ENCODE peak calls at places on chromosomes 2 and 18, in six cellular contexts. D is neural progenitor cell; X is sigmoid colon; Y is stomach; V is CD4-positive, CD25-positive, alpha-beta regulatory T cell; S is heart left ventricle. G is an unnamed sample. For H3K36me3 and H3K4me1, the result is how much of the 10 kb centered on the place peaks cover.

GRCh38 chr2:101185085-101185484 is 33.9 kb upstream of the TBC1D8 start:
- DNase-seq in D (no peak), X (no peak), Y (no peak), V (no peak), S (no peak), G (no peak)

GRCh38 chr2:44793322-44793870 is 148.1 kb upstream of the SIX3 start:
- DNase-seq in D (peak), X (no peak), Y (no peak), V (no peak), S (peak), G (no peak)

GRCh38 chr2:72089537-72089936 is 58.1 kb downstream of the CYP26B1 start:
- DNase-seq in D (no peak), X (no peak), Y (peak), V (no peak), S (no peak), G (no peak)

GRCh38 chr2:179562330-179562885 is 297.8 kb upstream of the SESTD1 start:
- DNase-seq in D (peak), X (no peak), Y (no peak), V (no peak), S (no peak), G (no peak)

GRCh38 chr2:236675051-236675450 is 105.4 kb downstream of the ACKR3 start:
- DNase-seq in D (no peak), X (no peak), Y (no peak), V (no peak), S (no peak), G (no peak)

GRCh38 chr2:127196998-127197397 is 23.1 kb downstream of the CYP27C1 start:
- DNase-seq in D (peak), X (no peak), Y (no peak), V (no peak), S (no peak), G (no peak)

GRCh38 chr2:8680931-8681760 is 710 bp upstream of the ID2 start:
- DNase-seq in D (peak), X (peak), Y (peak), V (peak), S (peak), G (peak)

GRCh38 chr2:215961981-215962380 is 51.4 kb downstream of the MREG start:
- DNase-seq in D (no peak), X (no peak), Y (no peak), V (no peak), S (no peak), G (no peak)

GRCh38 chr18:58409802-58410445 is 219.0 kb downstream of the ALPK2 start:
- DNase-seq in D (no peak), X (no peak), Y (no peak), V (no peak), S (no peak), G (no peak)

GRCh38 chr18:75210274-75211001 is at the start of gene TSHZ1:
- DNase-seq in D (peak), X (peak), Y (peak), V (peak), S (peak), G (peak)

GRCh38 chr2:176193048-176193447 is 4.6 kb downstream of the HOXD1 start:
- DNase-seq in D (no peak), X (no peak), Y (no peak), V (no peak), S (no peak), G (no peak)

GRCh38 chr2:224311226-224311625 is 90.7 kb downstream of the FAM124B start:
- DNase-seq in D (no peak), X (no peak), Y (no peak), V (no peak), S (no peak), G (no peak)

GRCh38 chr2:134146620-134147019 is 107.3 kb upstream of the MGAT5 start:
- DNase-seq in D (no peak), X (no peak), Y (peak), V (no peak), S (no peak), G (no peak)

GRCh38 chr2:177254433-177255226 is 9.9 kb downstream of the NFE2L2 start:
- DNase-seq in D (peak), X (peak), Y (peak), V (no peak), S (peak), G (no peak)

GRCh38 chr2:20723543-20723942 is 56.6 kb downstream of the GDF7 start:
- DNase-seq in D (no peak), X (no peak), Y (no peak), V (no peak), S (no peak), G (no peak)

GRCh38 chr2:237867465-237867864 is 8.0 kb downstream of the RAMP1 start:
- DNase-seq in D (no peak), X (peak), Y (no peak), V (no peak), S (no peak), G (no peak)

GRCh38 chr2:69989422-69990128 is 28.1 kb upstream of the ASPRV1 start:
- DNase-seq in D (no peak), X (peak), Y (peak), V (no peak), S (no peak), G (no peak)

GRCh38 chr18:58362027-58362575 is 266.8 kb downstream of the ALPK2 start:
- DNase-seq in D (no peak), X (peak), Y (no peak), V (no peak), S (no peak), G (no peak)

GRCh38 chr2:81495556-81495955 is 1191.0 kb upstream of the LRRTM1 start:
- DNase-seq in D (no peak), X (no peak), Y (no peak), V (no peak), S (no peak), G (no peak)

GRCh38 chr2:109322111-109322510 is 193.1 kb downstream of the SH3RF3 start:
- DNase-seq in D (no peak), X (peak), Y (peak), V (no peak), S (peak), G (no peak)

GRCh38 chr2:45809205-45809604 is 157.7 kb downstream of the PRKCE start:
- DNase-seq in D (no peak), X (no peak), Y (no peak), V (no peak), S (no peak), G (no peak)

DNA sequence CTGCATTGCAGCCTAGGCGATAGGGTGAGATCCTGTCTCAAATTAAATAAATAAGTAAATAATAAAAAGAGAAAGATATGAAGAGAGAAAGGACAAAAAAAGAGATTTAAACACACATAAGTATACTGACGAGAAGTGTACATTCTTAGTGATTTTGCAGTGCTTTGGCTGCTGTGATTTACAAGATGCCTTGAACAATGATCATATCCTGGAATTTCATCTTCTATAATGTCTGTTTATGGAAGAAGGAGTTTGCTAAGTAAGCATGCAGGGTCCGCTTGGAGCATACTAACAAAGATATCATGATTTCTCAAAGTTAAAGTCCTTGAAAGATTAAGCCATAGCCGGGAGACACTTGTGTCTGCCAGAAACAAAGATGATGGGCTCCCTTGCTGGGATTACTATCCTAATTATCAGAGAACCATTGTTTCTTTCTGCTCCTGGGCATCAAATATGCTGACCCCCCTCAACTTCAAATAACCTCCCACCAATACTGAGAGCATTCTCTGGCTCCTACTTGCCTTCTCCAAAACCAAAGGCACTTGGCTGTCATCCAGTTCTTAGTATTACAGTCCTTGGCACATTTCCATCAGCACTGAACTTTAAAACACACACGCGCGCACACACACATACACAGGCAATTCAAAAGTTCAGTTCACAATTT is 47.5 kb upstream of the STAM2 start:
- DNase-seq in D (peak), X (peak), Y (peak), V (no peak), S (peak), G (no peak)
- H3K36me3 ChIP-seq in D (under half), X (under half), Y (under half), V (under half), S (under half), G (under half)

GRCh38 chr2:47373747-47374146 is 29.2 kb upstream of the MSH2 start:
- DNase-seq in D (peak), X (no peak), Y (peak), V (no peak), S (no peak), G (no peak)
- H3K27ac ChIP-seq in D (no peak), X (no peak), Y (no peak), V (no peak), S (no peak), G (no peak)

GRCh38 chr18:36813111-36813752 is 15.6 kb downstream of the TPGS2 start:
- DNase-seq in D (no peak), X (no peak), Y (no peak), V (no peak), S (no peak), G (no peak)
- H3K4me1 ChIP-seq in D (under half), X (under half), Y (under half), V (under half), S (under half), G (under half)

GRCh38 chr2:161139098-161139987 is 20.9 kb upstream of the TANK start:
- DNase-seq in D (no peak), X (no peak), Y (no peak), V (no peak), S (no peak), G (no peak)

GRCh38 chr2:161136696-161137324 is 23.4 kb upstream of the TANK start:
- DNase-seq in D (no peak), X (no peak), Y (no peak), V (peak), S (no peak), G (peak)

GRCh38 chr2:161138429-161138828 is 21.8 kb upstream of the TANK start:
- DNase-seq in D (no peak), X (no peak), Y (no peak), V (peak), S (no peak), G (peak)

GRCh38 chr2:161136194-161136593 is 24.0 kb upstream of the TANK start:
- DNase-seq in D (no peak), X (no peak), Y (no peak), V (no peak), S (no peak), G (no peak)

GRCh38 chr2:161141033-161141432 is 19.2 kb upstream of the TANK start:
- DNase-seq in D (no peak), X (no peak), Y (no peak), V (no peak), S (no peak), G (no peak)
- H3K36me3 ChIP-seq in D (under half), X (under half), Y (under half), V (under half), S (under half), G (under half)

DNA sequence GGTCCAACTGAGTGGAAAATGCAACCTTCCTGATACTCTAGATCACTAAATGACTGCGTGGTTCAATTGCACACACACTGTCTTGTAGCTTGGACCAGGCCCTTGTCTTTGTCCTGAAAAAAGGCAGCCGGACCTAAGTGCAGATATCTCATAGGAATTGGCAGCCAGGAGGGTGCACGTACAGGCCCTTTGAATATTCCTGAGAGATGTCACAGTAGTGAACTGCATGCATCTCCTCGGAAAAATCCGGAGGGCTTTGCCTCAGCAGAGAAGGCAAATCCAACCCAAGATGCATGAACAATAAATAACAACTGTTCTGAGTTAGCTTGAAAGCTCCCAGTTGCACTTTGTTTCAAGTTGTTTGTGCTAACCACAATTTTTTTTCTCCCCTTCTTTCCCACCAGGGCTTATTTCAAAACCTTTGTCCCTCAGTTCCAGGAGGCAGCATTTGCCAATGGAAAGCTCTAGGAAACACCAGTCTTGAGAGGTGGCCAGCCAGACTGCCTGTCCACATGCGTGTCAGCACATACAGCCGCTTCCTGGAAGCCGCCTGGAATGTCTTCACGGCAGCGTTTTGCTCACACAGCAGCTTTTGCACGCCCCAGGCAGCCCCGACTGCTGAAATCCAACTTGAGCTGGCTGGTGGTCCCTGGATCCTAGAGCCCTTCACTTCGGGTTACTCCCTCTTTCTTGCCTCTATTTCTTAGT is 54.5 kb upstream of the FOSL2 start:
- DNase-seq in D (peak), X (peak), Y (peak), V (no peak), S (peak), G (no peak)
- H3K27ac ChIP-seq in D (peak), X (peak), Y (peak), V (no peak), S (peak), G (no peak)

GRCh38 chr2:143133783-143134182 is 4.6 kb downstream of the ARHGAP15 start:
- DNase-seq in D (no peak), X (no peak), Y (no peak), V (no peak), S (no peak), G (no peak)
- H3K4me1 ChIP-seq in D (under half), X (under half), Y (under half), V (half or more), S (under half), G (half or more)

GRCh38 chr2:37643102-37644078 is 28.1 kb downstream of the CDC42EP3 start:
- DNase-seq in D (no peak), X (no peak), Y (no peak), V (no peak), S (no peak), G (no peak)
- H3K36me3 ChIP-seq in D (under half), X (under half), Y (under half), V (under half), S (under half), G (under half)